ENCODE peak calls at places on chromosomes 16 and 17, in nine cellular contexts. C, R, X, O, E, G, U, I and L are unnamed samples.

GRCh38 chr17:4743216-4743615 is 3.5 kb upstream of the CXCL16 start:
- DNase-seq in C (no peak), R (no peak), X (no peak), O (no peak), E (no peak), G (no peak), U (no peak), I (no peak), L (no peak)

GRCh38 chr17:76614912-76615617 is 28.5 kb downstream of the ST6GALNAC1 start:
- DNase-seq in C (no peak), R (no peak), X (no peak), O (no peak), E (no peak), G (no peak), U (no peak), I (no peak), L (no peak)

GRCh38 chr17:63927464-63928171 is 4.5 kb downstream of the CD79B start:
- DNase-seq in C (no peak), R (no peak), X (no peak), O (no peak), E (no peak), G (no peak), U (no peak), I (no peak), L (peak)

GRCh38 chr17:30433514-30433913 is 43.7 kb upstream of the GOSR1 start:
- DNase-seq in C (peak), R (no peak), X (no peak), O (no peak), E (no peak), G (peak), U (peak), I (no peak), L (no peak)

GRCh38 chr17:51258756-51259573 is 884 bp downstream of the MBTD1 start:
- DNase-seq in C (peak), R (peak), X (no peak), O (no peak), E (peak), G (no peak), U (peak), I (no peak), L (no peak)

GRCh38 chr16:88468289-88469129 is 15.4 kb downstream of the ZFPM1 start:
- DNase-seq in C (no peak), R (no peak), X (no peak), O (no peak), E (no peak), G (no peak), U (peak), I (no peak), L (peak)

GRCh38 chr17:79915850-79916430 is 76.7 kb upstream of the CBX4 start:
- DNase-seq in C (peak), R (peak), X (no peak), O (no peak), E (peak), G (peak), U (no peak), I (no peak), L (no peak)

GRCh38 chr17:63476857-63477470 is at the start of gene ACE:
- DNase-seq in C (peak), R (peak), X (no peak), O (peak), E (peak), G (peak), U (peak), I (no peak), L (peak)

GRCh38 chr17:48561894-48562810 is 16.0 kb downstream of the HOXB4 start:
- DNase-seq in C (no peak), R (no peak), X (no peak), O (no peak), E (peak), G (no peak), U (no peak), I (no peak), L (no peak)

GRCh38 chr17:10657866-10658265 is 757 bp upstream of the MYH3 start:
- DNase-seq in C (no peak), R (no peak), X (no peak), O (no peak), E (no peak), G (no peak), U (no peak), I (no peak), L (peak)

GRCh38 chr17:27403480-27404005 is 52.7 kb upstream of the KSR1 start:
- DNase-seq in C (no peak), R (no peak), X (no peak), O (no peak), E (no peak), G (no peak), U (no peak), I (no peak), L (no peak)

GRCh38 chr17:83100853-83101391 is 21.5 kb downstream of the METRNL start:
- DNase-seq in C (no peak), R (peak), X (no peak), O (no peak), E (no peak), G (no peak), U (no peak), I (no peak), L (no peak)

GRCh38 chr17:347309-347708 is 5.3 kb downstream of the RPH3AL start:
- DNase-seq in C (no peak), R (no peak), X (no peak), O (no peak), E (no peak), G (no peak), U (no peak), I (no peak), L (no peak)

GRCh38 chr17:62998665-62999393 is 32.8 kb downstream of the TANC2 start:
- DNase-seq in C (no peak), R (no peak), X (no peak), O (no peak), E (no peak), G (no peak), U (no peak), I (no peak), L (no peak)

GRCh38 chr17:73268582-73269328 is 7.1 kb upstream of the CPSF4L start:
- DNase-seq in C (no peak), R (no peak), X (no peak), O (no peak), E (peak), G (no peak), U (no peak), I (no peak), L (peak)

GRCh38 chr17:42586514-42587230 is 9.1 kb upstream of the PSMC3IP start:
- DNase-seq in C (no peak), R (no peak), X (no peak), O (no peak), E (no peak), G (no peak), U (no peak), I (no peak), L (no peak)

GRCh38 chr16:1193143-1193824 is 31.8 kb downstream of the TPSG1 start:
- DNase-seq in C (no peak), R (peak), X (no peak), O (no peak), E (peak), G (peak), U (no peak), I (no peak), L (peak)

GRCh38 chr17:6608321-6608720 is 32.2 kb downstream of the KIAA0753 start:
- DNase-seq in C (no peak), R (no peak), X (no peak), O (no peak), E (peak), G (no peak), U (no peak), I (no peak), L (no peak)

GRCh38 chr17:42484304-42484703 is 25.6 kb downstream of the ATP6V0A1 start:
- DNase-seq in C (no peak), R (no peak), X (peak), O (no peak), E (peak), G (no peak), U (no peak), I (peak), L (no peak)

GRCh38 chr16:85308585-85309540 is 196.6 kb upstream of the CIBAR2 start:
- DNase-seq in C (no peak), R (no peak), X (no peak), O (no peak), E (no peak), G (no peak), U (no peak), I (no peak), L (no peak)

GRCh38 chr16:58536278-58536677 is 21.0 kb downstream of the SETD6 start:
- DNase-seq in C (no peak), R (no peak), X (no peak), O (no peak), E (no peak), G (no peak), U (no peak), I (no peak), L (no peak)

GRCh38 chr17:80869476-80869875 is 122.2 kb upstream of the CHMP6 start:
- DNase-seq in C (no peak), R (no peak), X (no peak), O (no peak), E (no peak), G (no peak), U (no peak), I (no peak), L (no peak)

GRCh38 chr17:1256699-1257098 is 13.5 kb upstream of the BHLHA9 start:
- DNase-seq in C (no peak), R (no peak), X (no peak), O (no peak), E (no peak), G (no peak), U (no peak), I (no peak), L (no peak)

GRCh38 chr17:64575431-64575830 is 68.7 kb downstream of the CEP95 start:
- DNase-seq in C (no peak), R (no peak), X (no peak), O (no peak), E (no peak), G (no peak), U (no peak), I (no peak), L (no peak)

GRCh38 chr16:27286446-27286845 is 17.9 kb upstream of the NSMCE1 start:
- DNase-seq in C (peak), R (no peak), X (no peak), O (no peak), E (no peak), G (no peak), U (peak), I (no peak), L (no peak)

GRCh38 chr16:79362312-79362970 is 238.1 kb downstream of the MAF start:
- DNase-seq in C (no peak), R (no peak), X (no peak), O (no peak), E (no peak), G (no peak), U (no peak), I (no peak), L (no peak)

GRCh38 chr16:1491327-1491726 is 1.8 kb upstream of the TELO2 start:
- DNase-seq in C (no peak), R (no peak), X (no peak), O (no peak), E (no peak), G (no peak), U (no peak), I (no peak), L (no peak)

GRCh38 chr16:71526111-71526998 is at the start of gene CHST4:
- DNase-seq in C (peak), R (no peak), X (no peak), O (no peak), E (no peak), G (no peak), U (no peak), I (no peak), L (no peak)

GRCh38 chr17:50344712-50345380 is 1.1 kb upstream of the XYLT2 start:
- DNase-seq in C (no peak), R (no peak), X (no peak), O (no peak), E (no peak), G (no peak), U (no peak), I (no peak), L (peak)

GRCh38 chr16:11200523-11201063 is 55.4 kb downstream of the SOCS1 start:
- DNase-seq in C (no peak), R (no peak), X (no peak), O (no peak), E (no peak), G (no peak), U (no peak), I (no peak), L (no peak)

GRCh38 chr16:81551141-81551808 is 106.7 kb downstream of the CMIP start:
- DNase-seq in C (peak), R (no peak), X (no peak), O (no peak), E (no peak), G (no peak), U (peak), I (no peak), L (peak)

GRCh38 chr17:81241648-81242420 is 2.7 kb downstream of the NDUFAF8 start:
- DNase-seq in C (peak), R (peak), X (peak), O (no peak), E (peak), G (peak), U (peak), I (peak), L (peak)

GRCh38 chr17:48646183-48647102 is 20.3 kb upstream of the HOXB9 start:
- DNase-seq in C (peak), R (peak), X (no peak), O (no peak), E (peak), G (peak), U (no peak), I (no peak), L (peak)